ENCODE peak calls at places on chromosomes 11 and 22, in five cellular contexts. Z is CD8-positive, alpha-beta T cell; T is HCT116; R is lower leg skin; X is breast epithelium. Y is an unnamed sample.

GRCh38 chr22:45632791-45633515 is 38.7 kb upstream of the ATXN10 start:
- DNase-seq in T (no peak), X (no peak), Z (no peak), R (no peak), Y (no peak)

GRCh38 chr22:32354360-32355351 is 3.0 kb upstream of the RFPL3 start:
- DNase-seq in X (no peak), R (no peak), T (peak; percentile 49), Z (no peak), Y (peak; percentile 41)

GRCh38 chr11:67280791-67281551 is 8.1 kb upstream of the ANKRD13D start:
- DNase-seq in R (no peak), Z (no peak), T (no peak), X (no peak), Y (no peak)

GRCh38 chr11:126339866-126340434 is 15.5 kb upstream of the ST3GAL4 start:
- DNase-seq in T (no peak), Z (no peak), R (no peak), X (peak; percentile 33), Y (no peak)

GRCh38 chr11:120524536-120525085 is 13.1 kb downstream of the GRIK4 start:
- DNase-seq in R (no peak), X (no peak), T (no peak), Z (no peak), Y (no peak)

GRCh38 chr11:87259731-87260130 is 222.0 kb downstream of the TMEM135 start:
- DNase-seq in X (no peak), Z (no peak), T (no peak), R (no peak), Y (no peak)

GRCh38 chr11:119380160-119380815 is 1.2 kb downstream of the USP2 start:
- DNase-seq in Z (no peak), X (no peak), R (peak; percentile 18), T (no peak), Y (peak; percentile 65)

GRCh38 chr11:86155210-86155844 is 86.4 kb upstream of the PICALM start:
- DNase-seq in X (peak; percentile 50), T (no peak), R (no peak), Z (no peak), Y (peak; percentile 90)

GRCh38 chr11:113475160-113475761 is at the start of gene DRD2:
- DNase-seq in T (no peak), X (no peak), R (no peak), Z (no peak), Y (peak; percentile 35)

GRCh38 chr11:1208361-1209261 is 14.3 kb upstream of the MUC5B start:
- DNase-seq in Z (no peak), X (no peak), R (no peak), T (no peak), Y (no peak)

DNA sequence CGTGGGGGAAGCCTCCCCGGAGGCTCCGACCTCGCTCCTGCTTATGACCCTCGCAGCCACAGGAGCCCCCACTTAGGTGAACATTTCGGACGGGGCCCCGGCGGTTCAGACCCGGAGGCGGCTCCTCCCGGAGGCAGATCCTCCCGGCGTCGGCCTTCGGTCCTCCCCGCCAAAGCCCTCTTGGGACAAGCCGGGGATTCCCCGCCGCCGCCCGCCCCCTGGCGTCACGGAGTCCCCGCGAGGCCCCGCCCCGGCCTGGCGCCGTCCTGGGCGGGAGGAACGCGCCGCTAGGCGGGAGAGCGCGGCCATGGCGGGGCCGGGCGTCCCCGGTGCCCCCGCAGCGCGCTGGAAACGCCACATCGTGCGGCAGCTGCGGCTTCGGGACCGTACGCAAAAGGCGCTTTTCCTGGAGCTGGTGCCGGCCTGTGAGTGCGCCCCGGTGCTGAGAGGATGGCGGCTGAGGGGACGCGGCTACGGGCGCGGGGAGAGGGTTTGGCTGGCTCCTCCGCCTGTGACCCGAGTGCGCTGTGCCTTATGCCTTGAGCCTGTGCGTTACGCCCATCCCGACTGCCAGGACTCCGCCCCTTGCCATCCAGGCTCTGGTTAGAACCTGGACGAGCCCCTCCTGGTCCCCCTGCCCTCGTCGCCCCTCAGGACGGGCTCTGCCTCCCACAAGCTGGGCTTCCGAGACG is at the start of gene ATG16L2:
- DNase-seq in T (peak; percentile 68), X (peak; percentile 76), Z (peak; percentile 91), R (peak; percentile 69), Y (peak; percentile 91)
- TF ChIP-seq CTCF in T (no peak), X (no peak), Z (no peak), R (no peak), Y (no peak)

GRCh38 chr22:48055827-48056226 is 1293.4 kb downstream of the TBC1D22A start:
- DNase-seq in Z (no peak), T (no peak), X (peak; percentile 39), R (no peak), Y (no peak)
- H3K4me3 ChIP-seq in Z (no peak overlapping the region), T (no peak overlapping the region), X (no peak overlapping the region), R (no peak overlapping the region), Y (no peak overlapping the region)

GRCh38 chr11:71343828-71344400 is 91.5 kb upstream of the SHANK2 start:
- DNase-seq in Z (no peak), R (no peak), T (no peak), X (no peak), Y (no peak)
- TF ChIP-seq CTCF in Z (no peak), R (no peak), T (peak; percentile 6), X (no peak), Y (no peak)

GRCh38 chr22:38468761-38469305 is 937 bp downstream of the KDELR3 start:
- DNase-seq in Z (no peak), T (no peak), X (no peak), R (no peak), Y (no peak)
- H3K4me3 ChIP-seq in Z (no peak overlapping the region), T (peak overlapping the region; percentile 92), X (peak overlapping the region; percentile 59), R (no peak overlapping the region), Y (no peak overlapping the region)

GRCh38 chr22:25694167-25694907 is 47.7 kb upstream of the MYO18B start:
- DNase-seq in R (no peak), T (no peak), X (no peak), Z (no peak), Y (no peak)

GRCh38 chr22:25689631-25690030 is 52.4 kb upstream of the MYO18B start:
- DNase-seq in T (no peak), Z (no peak), X (no peak), R (no peak), Y (no peak)

GRCh38 chr22:25690798-25691197 is 51.2 kb upstream of the MYO18B start:
- DNase-seq in T (no peak), Z (no peak), R (no peak), X (no peak), Y (no peak)

GRCh38 chr22:25692392-25692791 is 49.6 kb upstream of the MYO18B start:
- DNase-seq in T (no peak), Z (no peak), R (no peak), X (no peak), Y (no peak)

GRCh38 chr22:25692965-25693565 is 48.9 kb upstream of the MYO18B start:
- DNase-seq in R (no peak), X (no peak), T (no peak), Z (no peak), Y (no peak)
- TF ChIP-seq CTCF in R (no peak), X (no peak), T (no peak), Z (no peak), Y (no peak)

GRCh38 chr22:43669190-43669589 is 142.9 kb downstream of the EFCAB6 start:
- DNase-seq in Z (no peak), X (no peak), T (no peak), R (no peak), Y (no peak)

GRCh38 chr22:43667658-43668057 is 144.4 kb downstream of the EFCAB6 start:
- DNase-seq in Z (no peak), T (no peak), R (no peak), X (no peak), Y (no peak)

GRCh38 chr22:43666511-43666910 is 145.6 kb downstream of the EFCAB6 start:
- DNase-seq in Z (no peak), R (no peak), X (no peak), T (no peak), Y (no peak)

DNA sequence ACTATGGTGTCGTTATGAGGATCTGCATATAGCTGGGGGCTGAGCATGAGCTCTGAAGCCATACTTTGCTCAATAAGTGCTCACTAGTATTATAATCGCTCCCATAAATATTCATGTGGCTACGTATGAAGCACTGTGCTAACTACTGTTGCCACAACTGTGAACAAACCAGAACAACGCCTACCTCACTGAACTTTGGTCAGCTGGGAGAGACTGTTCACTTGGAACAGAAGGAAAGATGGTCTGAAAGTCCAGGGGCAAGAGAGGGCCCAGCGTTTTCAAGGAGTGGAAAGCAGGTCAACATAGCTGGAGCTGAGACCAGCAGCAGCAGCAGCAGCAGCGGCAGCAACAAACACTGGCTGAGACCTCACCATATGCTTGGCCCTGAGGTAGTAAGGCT is 141.6 kb downstream of the EFCAB6 start:
- DNase-seq in R (no peak), X (no peak), T (no peak), Z (no peak), Y (no peak)
- H3K4me3 ChIP-seq in R (no peak overlapping the region), X (no peak overlapping the region), T (no peak overlapping the region), Z (no peak overlapping the region), Y (no peak overlapping the region)

GRCh38 chr11:104118105-104118762 is 45.7 kb downstream of the PDGFD start:
- DNase-seq in Z (no peak), X (no peak), T (no peak), R (no peak), Y (no peak)
- TF ChIP-seq CTCF in Z (no peak), X (no peak), T (no peak), R (no peak), Y (no peak)

DNA sequence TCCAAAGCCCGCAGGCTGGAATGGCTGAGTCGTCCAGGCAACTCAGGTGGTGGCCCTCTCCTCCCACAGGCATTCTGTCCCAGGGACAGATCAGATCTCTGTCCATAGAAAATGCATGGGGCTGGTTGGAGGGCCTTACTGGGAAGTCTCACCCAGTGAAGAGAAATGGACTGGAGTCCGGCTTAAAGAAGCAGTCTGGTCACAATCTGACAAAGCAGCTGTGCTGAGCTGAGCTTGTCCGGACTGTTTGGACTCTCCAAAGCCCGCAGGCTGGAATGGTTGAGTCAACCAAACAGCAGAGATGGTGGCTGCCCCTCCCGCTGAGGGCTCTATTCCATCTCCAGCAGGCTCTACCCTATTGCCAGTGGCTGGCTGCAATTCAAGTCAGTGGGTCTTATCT is 14.4 kb upstream of the DEPDC7 start:
- DNase-seq in X (no peak), Z (no peak), R (no peak), T (no peak), Y (peak; percentile 46)
- H3K4me3 ChIP-seq in X (no peak overlapping the region), Z (no peak overlapping the region), R (no peak overlapping the region), T (no peak overlapping the region), Y (no peak overlapping the region)

DNA sequence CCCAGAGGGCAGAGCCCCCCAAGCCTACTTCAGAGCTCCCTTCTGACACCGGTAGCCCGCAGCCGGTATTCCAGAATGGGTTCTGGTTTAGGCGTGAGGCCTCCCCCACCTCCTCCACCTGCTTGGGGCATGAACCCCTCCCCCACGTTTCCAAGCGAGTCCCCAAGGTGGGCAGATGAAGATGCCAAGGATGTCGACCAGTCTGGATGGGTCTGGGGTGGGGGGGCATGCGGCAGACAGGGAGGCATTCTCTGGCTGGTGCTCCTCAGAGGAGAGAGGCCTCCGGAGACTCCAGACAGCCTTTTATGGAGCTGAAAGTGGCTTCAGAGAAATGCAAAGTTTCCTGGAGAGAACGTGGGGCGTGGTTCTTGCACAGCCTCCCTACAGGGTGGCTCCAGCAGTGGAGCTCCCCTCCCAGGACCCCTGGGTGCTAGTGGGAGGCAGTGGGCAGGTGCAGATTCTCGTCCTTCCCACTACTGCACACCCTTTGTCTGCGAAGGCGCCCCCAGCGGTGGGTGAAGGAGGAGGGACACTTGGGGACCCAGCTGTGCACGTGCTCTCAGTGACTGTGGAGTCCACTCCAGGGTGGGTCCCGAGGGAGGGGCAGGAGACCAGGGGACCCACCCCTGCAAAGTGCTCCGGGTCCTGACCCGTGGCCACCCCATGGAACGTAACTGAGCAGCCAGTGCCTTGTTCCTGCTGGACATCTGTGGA is 4.2 kb downstream of the CCND1 start:
- DNase-seq in X (no peak), R (no peak), T (no peak), Z (no peak), Y (no peak)
- TF ChIP-seq CTCF in X (no peak), R (no peak), T (no peak), Z (no peak), Y (no peak)

Y was measured in epithelial cell of esophagus.